ENCODE peak calls at places on chromosomes 11 and 22, in five cellular contexts. V, F, C, N and A are unnamed samples.

GRCh38 chr11:72038491-72038890 is 39.8 kb downstream of the IL18BP start:
- DNase-seq in V (peak), F (no peak), C (peak), N (no peak), A (no peak)

GRCh38 chr22:28815729-28816128 is 15.4 kb upstream of the XBP1 start:
- DNase-seq in V (no peak), F (no peak), C (no peak), N (no peak), A (no peak)

GRCh38 chr11:17782938-17783337 is 48.4 kb downstream of the KCNC1 start:
- DNase-seq in V (no peak), F (no peak), C (no peak), N (no peak), A (no peak)

GRCh38 chr11:119974467-119974866 is 163.4 kb downstream of the TRIM29 start:
- DNase-seq in V (no peak), F (no peak), C (no peak), N (no peak), A (no peak)

GRCh38 chr11:123561046-123561781 is 93.2 kb downstream of the SCN3B start:
- DNase-seq in V (peak), F (no peak), C (peak), N (no peak), A (peak)

GRCh38 chr11:44592125-44592643 is 26.7 kb downstream of the CD82 start:
- DNase-seq in V (peak), F (no peak), C (peak), N (no peak), A (no peak)

GRCh38 chr11:88284306-88285057 is 53.1 kb downstream of the CTSC start:
- DNase-seq in V (peak), F (no peak), C (peak), N (no peak), A (no peak)

GRCh38 chr11:107590460-107591097 is 368 bp upstream of the ELMOD1 start:
- DNase-seq in V (no peak), F (no peak), C (peak), N (no peak), A (no peak)

GRCh38 chr11:86548278-86548917 is 124.0 kb downstream of the ME3 start:
- DNase-seq in V (peak), F (no peak), C (peak), N (no peak), A (no peak)

GRCh38 chr11:126175261-126175885 is 36.1 kb downstream of the RPUSD4 start:
- DNase-seq in V (peak), F (no peak), C (no peak), N (no peak), A (no peak)

GRCh38 chr11:45538939-45539338 is 126.5 kb downstream of the CHST1 start:
- DNase-seq in V (no peak), F (no peak), C (no peak), N (no peak), A (no peak)

GRCh38 chr11:129286813-129287212 is 88.8 kb upstream of the BARX2 start:
- DNase-seq in V (no peak), F (no peak), C (peak), N (no peak), A (peak)

GRCh38 chr11:110119317-110119716 is 26.1 kb downstream of the ZC3H12C start:
- DNase-seq in V (no peak), F (no peak), C (no peak), N (no peak), A (no peak)

GRCh38 chr11:121225402-121225801 is 67.2 kb upstream of the SC5D start:
- DNase-seq in V (no peak), F (no peak), C (peak), N (no peak), A (no peak)

GRCh38 chr11:109026891-109027489 is 362.1 kb downstream of the DDX10 start:
- DNase-seq in V (peak), F (no peak), C (no peak), N (no peak), A (no peak)